ENCODE peak calls at places on chromosome 7, in five cellular contexts. One of them, this sample, is unnamed.

GRCh38 chr7:75915416-75916156 is 631 bp downstream of the POR start:
- DNase-seq in upper lobe of right lung: no peak
- DNase-seq in kidney: peak; percentile 82
- DNase-seq in heart left ventricle: peak; percentile 48
- DNase-seq in GM23248: peak; percentile 55
- DNase-seq in this sample: no peak

GRCh38 chr7:126996659-126997058 is 256.1 kb downstream of the GRM8 start:
- DNase-seq in upper lobe of right lung: no peak
- DNase-seq in kidney: no peak
- DNase-seq in heart left ventricle: no peak
- DNase-seq in GM23248: no peak
- DNase-seq in this sample: no peak

GRCh38 chr7:80677629-80678028 is 39.2 kb downstream of the CD36 start:
- DNase-seq in upper lobe of right lung: no peak
- DNase-seq in kidney: no peak
- DNase-seq in heart left ventricle: no peak
- DNase-seq in GM23248: peak; percentile 25
- DNase-seq in this sample: no peak

GRCh38 chr7:46679671-46680070 is 758.6 kb upstream of the IGFBP3 start:
- DNase-seq in upper lobe of right lung: no peak
- DNase-seq in kidney: no peak
- DNase-seq in heart left ventricle: no peak
- DNase-seq in GM23248: no peak
- DNase-seq in this sample: no peak

GRCh38 chr7:96225251-96225650 is 96.6 kb downstream of the SLC25A13 start:
- DNase-seq in upper lobe of right lung: no peak
- DNase-seq in kidney: no peak
- DNase-seq in heart left ventricle: no peak
- DNase-seq in GM23248: no peak
- DNase-seq in this sample: no peak

GRCh38 chr7:112207106-112207592 is 654 bp downstream of the ZNF277 start:
- DNase-seq in upper lobe of right lung: no peak
- DNase-seq in kidney: no peak
- DNase-seq in heart left ventricle: no peak
- DNase-seq in GM23248: no peak
- DNase-seq in this sample: no peak

GRCh38 chr7:122219253-122219865 is 75.3 kb upstream of the AASS start:
- DNase-seq in upper lobe of right lung: no peak
- DNase-seq in kidney: no peak
- DNase-seq in heart left ventricle: no peak
- DNase-seq in GM23248: peak; percentile 38
- DNase-seq in this sample: no peak

GRCh38 chr7:99440195-99440594 is 1.5 kb downstream of the CPSF4 start:
- DNase-seq in upper lobe of right lung: no peak
- DNase-seq in kidney: no peak
- DNase-seq in heart left ventricle: no peak
- DNase-seq in GM23248: peak; percentile 42
- DNase-seq in this sample: no peak

GRCh38 chr7:144824360-144824759 is 11.5 kb downstream of the TPK1 start:
- DNase-seq in upper lobe of right lung: no peak
- DNase-seq in kidney: no peak
- DNase-seq in heart left ventricle: no peak
- DNase-seq in GM23248: peak; percentile 89
- DNase-seq in this sample: no peak

GRCh38 chr7:155375337-155376277 is 77.9 kb downstream of the INSIG1 start:
- DNase-seq in upper lobe of right lung: no peak
- DNase-seq in kidney: no peak
- DNase-seq in heart left ventricle: no peak
- DNase-seq in GM23248: no peak
- DNase-seq in this sample: no peak

GRCh38 chr7:91512958-91513357 is 248.7 kb downstream of the FZD1 start:
- DNase-seq in upper lobe of right lung: no peak
- DNase-seq in kidney: no peak
- DNase-seq in heart left ventricle: no peak
- DNase-seq in GM23248: peak; percentile 9
- DNase-seq in this sample: no peak

GRCh38 chr7:80680159-80680903 is 41.9 kb downstream of the CD36 start:
- DNase-seq in upper lobe of right lung: no peak
- DNase-seq in kidney: no peak
- DNase-seq in heart left ventricle: no peak
- DNase-seq in GM23248: no peak
- DNase-seq in this sample: no peak

GRCh38 chr7:132377043-132377442 is 199.2 kb downstream of the PLXNA4 start:
- DNase-seq in upper lobe of right lung: no peak
- DNase-seq in kidney: no peak
- DNase-seq in heart left ventricle: no peak
- DNase-seq in GM23248: no peak
- DNase-seq in this sample: no peak

GRCh38 chr7:130151591-130152269 is 53.5 kb downstream of the TMEM209 start:
- DNase-seq in upper lobe of right lung: no peak
- DNase-seq in kidney: no peak
- DNase-seq in heart left ventricle: no peak
- DNase-seq in GM23248: peak; percentile 35
- DNase-seq in this sample: no peak

GRCh38 chr7:64630496-64630895 is 35.4 kb upstream of the ZNF107 start:
- DNase-seq in upper lobe of right lung: no peak
- DNase-seq in kidney: no peak
- DNase-seq in heart left ventricle: no peak
- DNase-seq in GM23248: peak; percentile 56
- DNase-seq in this sample: no peak

GRCh38 chr7:82312646-82313045 is 130.9 kb downstream of the CACNA2D1 start:
- DNase-seq in upper lobe of right lung: no peak
- DNase-seq in kidney: no peak
- DNase-seq in heart left ventricle: no peak
- DNase-seq in GM23248: no peak
- DNase-seq in this sample: no peak

GRCh38 chr7:15461576-15461975 is 100.2 kb downstream of the AGMO start:
- DNase-seq in upper lobe of right lung: no peak
- DNase-seq in kidney: no peak
- DNase-seq in heart left ventricle: no peak
- DNase-seq in GM23248: peak; percentile 84
- DNase-seq in this sample: no peak

GRCh38 chr7:84811427-84811826 is 375.4 kb downstream of the SEMA3D start:
- DNase-seq in upper lobe of right lung: no peak
- DNase-seq in kidney: no peak
- DNase-seq in heart left ventricle: no peak
- DNase-seq in GM23248: no peak
- DNase-seq in this sample: no peak

GRCh38 chr7:46143949-46144917 is 223.2 kb upstream of the IGFBP3 start:
- DNase-seq in upper lobe of right lung: no peak
- DNase-seq in kidney: no peak
- DNase-seq in heart left ventricle: no peak
- DNase-seq in GM23248: no peak
- DNase-seq in this sample: no peak

GRCh38 chr7:19239951-19240350 is 94.7 kb upstream of the FERD3L start:
- DNase-seq in upper lobe of right lung: no peak
- DNase-seq in kidney: no peak
- DNase-seq in heart left ventricle: no peak
- DNase-seq in GM23248: no peak
- DNase-seq in this sample: no peak

GRCh38 chr7:70259497-70259896 is 661.2 kb downstream of the AUTS2 start:
- DNase-seq in upper lobe of right lung: no peak
- DNase-seq in kidney: no peak
- DNase-seq in heart left ventricle: peak; percentile 20
- DNase-seq in GM23248: peak; percentile 58
- DNase-seq in this sample: no peak

GRCh38 chr7:37901236-37901827 is 15.3 kb downstream of the SFRP4 start:
- DNase-seq in upper lobe of right lung: no peak
- DNase-seq in kidney: no peak
- DNase-seq in heart left ventricle: no peak
- DNase-seq in GM23248: peak; percentile 42
- DNase-seq in this sample: no peak

GRCh38 chr7:81515009-81515408 is 254.8 kb downstream of the HGF start:
- DNase-seq in upper lobe of right lung: no peak
- DNase-seq in kidney: no peak
- DNase-seq in heart left ventricle: no peak
- DNase-seq in GM23248: peak; percentile 33
- DNase-seq in this sample: no peak

GRCh38 chr7:73960548-73960947 is 67.4 kb upstream of the ELN start:
- DNase-seq in upper lobe of right lung: no peak
- DNase-seq in kidney: no peak
- DNase-seq in heart left ventricle: no peak
- DNase-seq in GM23248: no peak
- DNase-seq in this sample: no peak

GRCh38 chr7:131745645-131746248 is 189.3 kb upstream of the PODXL start:
- DNase-seq in upper lobe of right lung: no peak
- DNase-seq in kidney: no peak
- DNase-seq in heart left ventricle: peak; percentile 51
- DNase-seq in GM23248: peak; percentile 71
- DNase-seq in this sample: no peak

GRCh38 chr7:29289156-29290021 is 94.8 kb downstream of the CHN2 start:
- DNase-seq in upper lobe of right lung: no peak
- DNase-seq in kidney: no peak
- DNase-seq in heart left ventricle: peak; percentile 43
- DNase-seq in GM23248: no peak
- DNase-seq in this sample: no peak

GRCh38 chr7:82175319-82175718 is 268.3 kb downstream of the CACNA2D1 start:
- DNase-seq in upper lobe of right lung: no peak
- DNase-seq in kidney: no peak
- DNase-seq in heart left ventricle: no peak
- DNase-seq in GM23248: no peak
- DNase-seq in this sample: no peak

GRCh38 chr7:143013897-143014296 is 13.0 kb downstream of the OR9A2 start:
- DNase-seq in upper lobe of right lung: no peak
- DNase-seq in kidney: no peak
- DNase-seq in heart left ventricle: no peak
- DNase-seq in GM23248: peak; percentile 90
- DNase-seq in this sample: no peak

GRCh38 chr7:38630720-38631673 is at the start of gene AMPH:
- DNase-seq in upper lobe of right lung: no peak
- DNase-seq in kidney: peak; percentile 87
- DNase-seq in heart left ventricle: peak; percentile 74
- DNase-seq in GM23248: peak; percentile 80
- DNase-seq in this sample: no peak

GRCh38 chr7:56083150-56083785 is 9.5 kb downstream of the PHKG1 start:
- DNase-seq in upper lobe of right lung: peak; percentile 59
- DNase-seq in kidney: peak; percentile 83
- DNase-seq in heart left ventricle: peak; percentile 85
- DNase-seq in GM23248: no peak
- DNase-seq in this sample: no peak

GRCh38 chr7:151818674-151819519 is 58.0 kb downstream of the PRKAG2 start:
- DNase-seq in upper lobe of right lung: no peak
- DNase-seq in kidney: peak; percentile 62
- DNase-seq in heart left ventricle: no peak
- DNase-seq in GM23248: no peak
- DNase-seq in this sample: no peak

GRCh38 chr7:44077681-44078091 is 4.6 kb downstream of the POLM start:
- DNase-seq in upper lobe of right lung: no peak
- DNase-seq in kidney: peak; percentile 43
- DNase-seq in heart left ventricle: peak; percentile 84
- DNase-seq in GM23248: no peak
- DNase-seq in this sample: no peak

GRCh38 chr7:43204081-43204480 is 91.6 kb downstream of the HECW1 start:
- DNase-seq in upper lobe of right lung: no peak
- DNase-seq in kidney: no peak
- DNase-seq in heart left ventricle: no peak
- DNase-seq in GM23248: peak; percentile 73
- DNase-seq in this sample: no peak

GRCh38 chr7:32616625-32617024 is 121.3 kb downstream of the AVL9 start:
- DNase-seq in upper lobe of right lung: no peak
- DNase-seq in kidney: no peak
- DNase-seq in heart left ventricle: peak; percentile 67
- DNase-seq in GM23248: peak; percentile 95
- DNase-seq in this sample: no peak
- H3K27ac ChIP-seq in upper lobe of right lung: no peak overlapping the region
- H3K27ac ChIP-seq in kidney: no peak overlapping the region
- H3K27ac ChIP-seq in heart left ventricle: no peak overlapping the region
- H3K27ac ChIP-seq in GM23248: peak overlapping the region; percentile 68
- H3K27ac ChIP-seq in this sample: no peak overlapping the region

GRCh38 chr7:1986366-1987083 is 246.2 kb downstream of the MAD1L1 start:
- DNase-seq in upper lobe of right lung: no peak
- DNase-seq in kidney: peak; percentile 56
- DNase-seq in heart left ventricle: peak; percentile 10
- DNase-seq in GM23248: no peak
- DNase-seq in this sample: no peak
- H3K27ac ChIP-seq in upper lobe of right lung: no peak overlapping the region
- H3K27ac ChIP-seq in kidney: no peak overlapping the region
- H3K27ac ChIP-seq in heart left ventricle: no peak overlapping the region
- H3K27ac ChIP-seq in GM23248: no peak overlapping the region
- H3K27ac ChIP-seq in this sample: no peak overlapping the region

GRCh38 chr7:104962781-104963180 is 51.2 kb upstream of the KMT2E start:
- DNase-seq in upper lobe of right lung: no peak
- DNase-seq in kidney: no peak
- DNase-seq in heart left ventricle: no peak
- DNase-seq in GM23248: peak; percentile 51
- DNase-seq in this sample: no peak
- H3K27ac ChIP-seq in upper lobe of right lung: peak overlapping the region; percentile 70
- H3K27ac ChIP-seq in kidney: peak overlapping the region; percentile 27
- H3K27ac ChIP-seq in heart left ventricle: peak overlapping the region; percentile 68
- H3K27ac ChIP-seq in GM23248: no peak overlapping the region
- H3K27ac ChIP-seq in this sample: peak overlapping the region; percentile 86

GRCh38 chr7:134891262-134892001 is 94.9 kb upstream of the AGBL3 start:
- DNase-seq in upper lobe of right lung: peak; percentile 72
- DNase-seq in kidney: peak; percentile 85
- DNase-seq in heart left ventricle: peak; percentile 89
- DNase-seq in GM23248: peak; percentile 93
- DNase-seq in this sample: no peak
- H3K27ac ChIP-seq in upper lobe of right lung: peak overlapping the region; percentile 59
- H3K27ac ChIP-seq in kidney: peak overlapping the region; percentile 79
- H3K27ac ChIP-seq in heart left ventricle: peak overlapping the region; percentile 86
- H3K27ac ChIP-seq in GM23248: peak overlapping the region; percentile 75
- H3K27ac ChIP-seq in this sample: peak overlapping the region; percentile 78

GRCh38 chr7:27972272-27972671 is 208.3 kb downstream of the JAZF1 start:
- DNase-seq in upper lobe of right lung: no peak
- DNase-seq in kidney: no peak
- DNase-seq in heart left ventricle: no peak
- DNase-seq in GM23248: no peak
- DNase-seq in this sample: no peak
- H3K27ac ChIP-seq in upper lobe of right lung: no peak overlapping the region
- H3K27ac ChIP-seq in kidney: no peak overlapping the region
- H3K27ac ChIP-seq in heart left ventricle: no peak overlapping the region
- H3K27ac ChIP-seq in GM23248: no peak overlapping the region
- H3K27ac ChIP-seq in this sample: no peak overlapping the region

DNA sequence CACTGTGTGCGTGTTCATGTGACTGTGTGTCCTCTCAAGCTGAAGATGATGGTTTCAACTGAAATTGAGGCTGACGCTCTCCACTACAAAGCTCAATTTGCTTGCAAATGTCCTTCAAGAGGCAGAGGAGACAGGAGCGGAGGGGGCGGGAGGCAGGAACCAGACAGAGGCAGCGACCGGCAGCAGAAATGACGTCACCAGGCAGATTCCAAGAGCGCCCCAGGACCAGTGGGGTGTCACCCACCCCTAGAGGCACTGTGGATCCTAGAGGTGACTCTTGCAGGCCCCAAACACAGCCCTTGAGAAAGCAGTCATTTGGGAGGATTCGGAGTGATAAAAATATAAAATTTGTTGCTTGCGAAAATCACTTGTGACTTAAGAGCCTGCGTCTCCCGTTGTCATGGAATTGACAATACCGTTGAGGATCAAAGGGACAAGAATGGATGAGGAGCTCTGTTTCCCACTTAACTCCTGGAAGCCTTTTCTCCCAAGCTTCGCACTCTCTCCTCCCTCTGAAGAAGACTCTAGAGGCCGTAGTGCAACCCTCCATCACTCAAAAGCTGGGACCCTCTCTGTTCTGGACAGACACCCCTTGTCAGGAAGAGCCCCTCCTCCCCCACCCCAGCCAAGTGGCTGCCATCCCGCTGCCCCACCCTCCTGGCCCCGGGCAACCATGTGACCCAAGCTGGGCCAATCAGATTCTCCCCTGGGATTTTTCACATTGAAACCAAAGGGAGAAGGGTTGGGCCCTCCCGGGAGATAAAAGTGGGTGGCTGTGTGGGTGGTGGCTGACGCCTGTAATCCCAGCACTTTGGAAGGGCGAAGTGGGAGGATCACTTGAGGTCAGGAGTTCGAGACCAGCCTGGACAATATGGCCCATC is 16.4 kb upstream of the SLC29A4 start:
- DNase-seq in upper lobe of right lung: no peak
- DNase-seq in kidney: no peak
- DNase-seq in heart left ventricle: no peak
- DNase-seq in GM23248: no peak
- DNase-seq in this sample: no peak
- H3K27ac ChIP-seq in upper lobe of right lung: no peak overlapping the region
- H3K27ac ChIP-seq in kidney: no peak overlapping the region
- H3K27ac ChIP-seq in heart left ventricle: no peak overlapping the region
- H3K27ac ChIP-seq in GM23248: no peak overlapping the region
- H3K27ac ChIP-seq in this sample: no peak overlapping the region

This sample was measured in esophagus squamous epithelium.